ENCODE peak calls at places on chromosomes 12 and 14, in five cellular contexts. K is uterus; O is WERI-Rb-1; P is CD8-positive, alpha-beta T cell; C is dorsolateral prefrontal cortex. Y is an unnamed sample.

GRCh38 chr12:110234197-110235154 is 46.6 kb upstream of the ATP2A2 start:
- DNase-seq in O (no peak), P (no peak), K (no peak), C (no peak), Y (no peak)

GRCh38 chr14:99026471-99026870 is 245.5 kb downstream of the BCL11B start:
- DNase-seq in C (no peak), P (no peak), K (no peak), O (no peak), Y (no peak)

GRCh38 chr14:35332517-35333346 is 40.5 kb downstream of the PSMA6 start:
- DNase-seq in O (no peak), P (peak; percentile 40), K (no peak), C (no peak), Y (no peak)

GRCh38 chr14:90714811-90715210 is 101.4 kb downstream of the TTC7B start:
- DNase-seq in P (no peak), C (no peak), K (no peak), O (no peak), Y (no peak)

GRCh38 chr12:47903927-47904646 is 707 bp downstream of the VDR start:
- DNase-seq in P (peak; percentile 58), K (peak; percentile 46), C (no peak), O (no peak), Y (peak; percentile 70)

GRCh38 chr12:6461401-6462233 is 8.9 kb downstream of the VAMP1 start:
- DNase-seq in P (peak; percentile 81), O (no peak), C (no peak), K (no peak), Y (peak; percentile 54)

GRCh38 chr12:65494537-65494936 is 216.1 kb downstream of the MSRB3 start:
- DNase-seq in K (no peak), O (no peak), C (no peak), P (no peak), Y (no peak)

GRCh38 chr14:80100681-80101080 is 110.6 kb downstream of the DIO2 start:
- DNase-seq in K (no peak), P (no peak), C (no peak), O (no peak), Y (no peak)

GRCh38 chr14:102071283-102071998 is 15.4 kb downstream of the HSP90AA1 start:
- DNase-seq in P (no peak), K (no peak), O (no peak), C (no peak), Y (no peak)

GRCh38 chr12:128007250-128007649 is 259.7 kb upstream of the TMEM132C start:
- DNase-seq in C (no peak), O (no peak), P (no peak), K (no peak), Y (no peak)

GRCh38 chr12:127260531-127260930 is 1006.4 kb upstream of the TMEM132C start:
- DNase-seq in O (no peak), C (no peak), K (no peak), P (no peak), Y (no peak)

GRCh38 chr12:8779281-8779680 is 43.1 kb upstream of the A2ML1 start:
- DNase-seq in K (no peak), O (no peak), P (no peak), C (no peak), Y (no peak)

GRCh38 chr12:87363497-87364084 is 665.6 kb downstream of the C12orf50 start:
- DNase-seq in C (no peak), P (no peak), O (no peak), K (no peak), Y (no peak)

GRCh38 chr14:103546651-103547454 is 15.6 kb downstream of the BAG5 start:
- DNase-seq in P (peak; percentile 84), C (peak; percentile 84), O (peak; percentile 83), K (peak; percentile 79), Y (peak; percentile 80)
- TF ChIP-seq CTCF in P (peak; percentile 92), C (peak; percentile 98), O (peak; percentile 89), K (peak; percentile 96), Y (peak; percentile 69)

GRCh38 chr12:132502149-132502881 is 12.4 kb downstream of the FBRSL1 start:
- DNase-seq in P (no peak), O (peak; percentile 77), C (no peak), K (no peak), Y (no peak)
- H3K27ac ChIP-seq in P (no peak overlapping the region), O (peak overlapping the region; percentile 66), C (no peak overlapping the region), K (no peak overlapping the region), Y (no peak overlapping the region)

DNA sequence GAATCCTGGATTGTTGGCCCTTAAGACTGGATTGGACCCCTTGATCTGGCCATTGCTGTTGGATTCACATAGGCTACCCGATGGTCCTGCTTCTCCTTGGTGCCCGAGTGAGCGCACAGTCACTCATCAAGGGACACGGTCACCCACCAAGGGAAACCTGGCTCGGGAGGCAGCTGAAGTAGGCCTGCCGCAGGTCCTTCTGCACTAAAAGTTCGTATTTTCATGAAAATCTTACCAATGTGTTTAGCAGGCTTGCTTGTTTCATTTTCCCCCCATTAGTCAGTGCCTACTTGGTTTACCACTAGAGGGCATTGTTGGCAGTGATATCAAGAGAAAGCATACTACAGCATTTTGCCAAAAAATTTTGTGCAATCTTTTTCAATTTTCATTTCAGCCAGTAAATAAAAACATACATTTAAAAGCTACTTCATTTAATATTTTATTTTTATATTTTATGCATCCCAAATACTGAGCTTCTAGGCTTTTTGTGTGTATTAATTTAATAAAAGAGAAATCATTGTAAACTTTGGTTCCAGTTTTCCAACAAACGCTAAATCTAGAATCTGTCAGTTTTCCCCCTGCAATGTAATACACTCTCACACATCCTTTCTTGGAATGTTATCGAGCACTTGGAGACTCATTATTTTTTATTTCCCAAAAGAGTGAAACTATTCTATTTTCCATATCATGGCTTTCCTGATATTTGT is 116.7 kb downstream of the LMNTD1 start:
- DNase-seq in P (peak; percentile 25), O (peak; percentile 29), C (no peak), K (no peak), Y (no peak)
- H3K4me3 ChIP-seq in P (no peak overlapping the region), O (peak overlapping the region; percentile 42), C (peak overlapping the region; percentile 68), K (no peak overlapping the region), Y (peak overlapping the region; percentile 26)

GRCh38 chr12:82896286-82896685 is 209.6 kb downstream of the TMTC2 start:
- DNase-seq in O (no peak), K (no peak), P (no peak), C (no peak), Y (no peak)

DNA sequence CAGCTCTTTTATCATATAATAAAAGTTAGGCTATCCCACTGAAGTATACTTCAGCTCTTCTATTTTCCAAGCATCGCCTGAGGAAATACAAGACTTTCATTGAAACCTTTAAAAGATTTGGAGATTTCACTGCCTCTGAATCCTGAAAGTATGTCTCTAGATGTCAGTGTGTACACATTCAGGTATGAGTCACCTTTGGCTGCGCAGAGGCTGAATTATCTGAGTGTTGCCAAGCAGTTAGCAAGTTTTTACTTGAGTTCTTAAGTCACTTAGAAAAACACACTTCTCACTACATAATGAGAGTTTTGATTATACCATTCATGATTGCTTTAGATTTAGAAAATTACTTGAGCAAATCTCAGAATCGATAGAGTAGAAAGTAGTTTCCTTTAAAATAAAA is 210.3 kb downstream of the TMTC2 start:
- DNase-seq in O (no peak), P (no peak), C (no peak), K (no peak), Y (no peak)
- TF ChIP-seq CTCF in O (no peak), P (no peak), C (no peak), K (no peak), Y (no peak)

DNA sequence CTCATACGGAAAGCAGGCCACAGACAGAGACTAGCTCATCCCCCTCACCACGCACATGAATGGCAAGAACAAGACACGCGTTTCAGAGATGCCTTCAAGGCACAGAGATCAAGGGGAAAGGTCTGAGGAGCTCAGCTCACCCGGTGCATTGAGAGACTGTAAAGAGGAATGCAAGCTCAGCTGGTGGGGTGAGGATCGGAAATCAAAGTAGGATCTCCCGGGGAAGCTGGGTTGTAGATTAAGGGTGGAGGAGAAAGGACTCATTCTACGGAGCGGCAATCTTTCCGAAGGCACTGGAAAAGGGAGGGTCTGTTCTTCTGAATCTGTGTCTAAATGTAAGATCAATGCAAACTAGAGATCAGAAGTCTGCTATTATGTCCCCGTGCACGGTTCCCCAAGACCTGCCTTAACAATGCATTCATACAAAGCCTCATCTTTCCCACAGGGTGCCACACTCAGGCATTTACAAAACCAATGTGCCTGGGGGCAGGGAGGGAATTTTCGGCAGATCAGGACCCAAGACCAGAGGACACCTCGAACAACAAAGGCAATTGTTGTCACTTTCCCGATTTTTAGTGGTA is 41.6 kb upstream of the PYGL start:
- DNase-seq in K (no peak), P (no peak), C (no peak), O (no peak), Y (no peak)
- H3K27ac ChIP-seq in K (no peak overlapping the region), P (no peak overlapping the region), C (peak overlapping the region; percentile 86), O (no peak overlapping the region), Y (no peak overlapping the region)

DNA sequence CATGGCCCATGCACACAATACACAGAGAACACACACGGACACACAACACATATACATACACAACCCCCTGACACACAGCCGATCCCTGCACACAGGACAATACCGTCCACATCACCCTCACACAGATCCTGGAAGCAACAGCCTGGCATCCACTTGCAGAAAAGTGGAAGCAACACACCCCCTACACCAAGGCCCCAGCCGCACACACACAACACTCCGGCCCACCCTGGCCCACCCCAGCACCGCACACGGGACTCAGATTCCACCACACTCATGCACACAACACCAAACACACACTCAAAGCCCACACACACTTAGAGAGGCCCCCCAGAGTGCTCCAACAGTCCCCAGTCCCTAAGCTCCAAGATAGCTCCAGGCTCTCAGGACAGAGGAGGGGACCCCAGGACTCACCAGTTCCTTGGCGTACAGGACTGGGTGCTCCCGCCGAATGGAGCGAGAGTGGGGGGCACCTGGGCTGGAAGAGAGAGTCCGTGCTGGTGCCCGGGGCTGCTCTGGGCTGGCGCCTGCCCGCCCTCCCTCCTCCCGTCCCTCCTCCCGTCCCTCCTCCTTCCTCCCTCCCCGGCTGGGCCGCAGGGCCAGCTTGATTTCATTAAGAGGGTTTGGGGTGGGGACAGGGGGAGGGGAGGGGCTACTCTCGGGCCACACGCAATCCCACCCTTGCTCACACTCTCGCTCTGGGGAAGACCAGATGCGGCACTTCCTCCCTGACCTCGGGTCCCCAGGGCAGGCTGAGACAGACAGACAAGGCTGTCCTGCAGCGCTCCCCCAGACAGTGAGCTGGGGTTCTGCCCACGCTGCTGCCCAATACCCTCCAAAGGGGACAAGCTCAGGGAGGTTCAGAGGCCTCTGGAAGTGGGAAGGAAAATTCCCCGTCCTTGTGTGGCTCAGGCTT is at the start of gene TMEM119:
- DNase-seq in O (peak; percentile 32), K (peak; percentile 54), P (no peak), C (no peak), Y (peak; percentile 35)
- H3K4me3 ChIP-seq in O (no peak within 1 kb of the TSS), K (peak within 1 kb of the TSS; percentile 28), P (no peak within 1 kb of the TSS), C (peak within 1 kb of the TSS; percentile 46), Y (peak within 1 kb of the TSS; percentile 18)

Y was measured in lung.